ENCODE peak calls at places on chromosomes 1 and 21, in four cellular contexts. U is HepG2, L is K562, A is GM12878. R is an unnamed sample.

GRCh38 chr1:20494609-20495311 is 8.8 kb upstream of the CAMK2N1 start:
- DNase-seq in L (no peak), U (no peak), A (no peak), R (no peak)

GRCh38 chr21:42236014-42236413 is 17.1 kb downstream of the ABCG1 start:
- DNase-seq in U (no peak), L (no peak), A (no peak), R (no peak)

GRCh38 chr1:50268049-50268448 is 155.2 kb downstream of the DMRTA2 start:
- DNase-seq in A (no peak), U (peak), L (no peak), R (peak)

GRCh38 chr1:56374026-56374974 is 205.1 kb downstream of the PLPP3 start:
- DNase-seq in A (no peak), U (no peak), L (no peak), R (no peak)

GRCh38 chr1:224198572-224198971 is 15.5 kb downstream of the DEGS1 start:
- DNase-seq in L (no peak), A (no peak), U (no peak), R (no peak)

GRCh38 chr1:200445213-200445612 is 35.4 kb upstream of the ZNF281 start:
- DNase-seq in A (no peak), U (no peak), L (no peak), R (no peak)

GRCh38 chr1:33876970-33877680 is 13.2 kb downstream of the HMGB4 start:
- DNase-seq in L (no peak), U (no peak), A (no peak), R (no peak)

GRCh38 chr1:51444096-51444495 is 75.0 kb downstream of the EPS15 start:
- DNase-seq in A (no peak), U (no peak), L (no peak), R (no peak)

GRCh38 chr1:236753554-236753953 is 41.5 kb upstream of the MTR start:
- DNase-seq in A (no peak), L (peak), U (peak), R (peak)
- TF ChIP-seq SP1 in A (no peak), L (no peak), U (no peak), R (no peak)

GRCh38 chr1:3213730-3214129 is 144.7 kb downstream of the PRDM16 start:
- DNase-seq in L (no peak), U (no peak), A (no peak), R (no peak)

GRCh38 chr1:3217887-3218679 is 149.1 kb downstream of the PRDM16 start:
- DNase-seq in A (no peak), U (no peak), L (no peak), R (no peak)

GRCh38 chr1:3217096-3217724 is 148.2 kb downstream of the PRDM16 start:
- DNase-seq in A (no peak), L (no peak), U (no peak), R (no peak)

GRCh38 chr1:3212453-3213230 is 143.6 kb downstream of the PRDM16 start:
- DNase-seq in A (no peak), U (no peak), L (no peak), R (no peak)

GRCh38 chr1:3215198-3216045 is 146.4 kb downstream of the PRDM16 start:
- DNase-seq in U (no peak), L (no peak), A (no peak), R (no peak)
- TF ChIP-seq BHLHE40 in U (no peak), L (no peak), A (no peak), R (no peak)

GRCh38 chr1:101247404-101248287 is 10.8 kb downstream of the S1PR1 start:
- DNase-seq in U (no peak), L (no peak), A (peak), R (no peak)

GRCh38 chr1:101251504-101251903 is 14.7 kb downstream of the S1PR1 start:
- DNase-seq in A (no peak), L (no peak), U (no peak), R (no peak)

GRCh38 chr1:101253976-101254660 is 17.3 kb downstream of the S1PR1 start:
- DNase-seq in A (no peak), L (no peak), U (no peak), R (peak)

GRCh38 chr1:101250656-101251272 is 13.9 kb downstream of the S1PR1 start:
- DNase-seq in A (no peak), U (no peak), L (no peak), R (no peak)

GRCh38 chr1:101250219-101250618 is 13.4 kb downstream of the S1PR1 start:
- DNase-seq in A (no peak), U (no peak), L (no peak), R (no peak)
- TF ChIP-seq SP1 in A (no peak), U (no peak), L (no peak), R (no peak)

DNA sequence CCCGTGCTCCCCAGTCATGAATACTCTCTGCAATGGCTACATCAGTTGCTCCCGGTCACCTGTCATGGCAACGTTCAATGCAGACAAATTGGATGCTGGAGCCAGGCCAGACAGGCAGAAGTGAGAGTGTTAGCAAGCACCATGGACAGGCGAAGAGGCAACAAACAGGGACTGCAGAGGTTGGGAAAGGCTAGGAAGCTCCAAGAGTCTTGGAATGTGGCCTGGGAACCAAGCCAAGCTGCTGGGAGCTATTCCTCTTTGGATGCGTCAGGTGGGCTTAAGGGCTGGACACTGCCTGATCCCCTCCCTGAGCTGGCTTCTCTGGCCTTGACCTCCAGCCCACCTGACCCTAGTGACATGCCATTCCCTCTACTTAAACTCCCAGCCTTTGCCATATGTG is 102.9 kb downstream of the ACTL8 start:
- DNase-seq in A (no peak), U (no peak), L (no peak), R (no peak)
- TF ChIP-seq BHLHE40 in A (no peak), U (no peak), L (no peak), R (no peak)

DNA sequence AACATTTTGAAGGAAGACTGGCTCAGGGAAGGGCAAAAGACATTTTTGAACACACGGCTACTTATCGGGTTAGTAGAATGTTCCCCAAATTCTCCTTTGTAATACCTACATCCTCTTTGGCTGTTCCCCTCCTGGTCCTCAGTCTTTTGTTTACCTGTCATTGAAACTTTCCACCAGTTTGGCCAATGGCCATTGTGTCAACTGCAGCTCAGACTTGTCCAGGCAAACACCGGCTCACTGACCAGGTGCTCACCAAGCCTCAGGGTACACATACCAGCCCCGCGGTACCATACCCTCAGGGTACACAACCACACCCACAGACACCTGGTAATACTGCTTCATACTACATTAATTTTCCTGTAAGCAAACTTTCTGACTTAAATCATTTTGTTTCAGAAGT is 84.8 kb upstream of the ZNF648 start:
- DNase-seq in U (no peak), L (no peak), A (no peak), R (no peak)
- TF ChIP-seq SP1 in U (no peak), L (no peak), A (no peak), R (no peak)

DNA sequence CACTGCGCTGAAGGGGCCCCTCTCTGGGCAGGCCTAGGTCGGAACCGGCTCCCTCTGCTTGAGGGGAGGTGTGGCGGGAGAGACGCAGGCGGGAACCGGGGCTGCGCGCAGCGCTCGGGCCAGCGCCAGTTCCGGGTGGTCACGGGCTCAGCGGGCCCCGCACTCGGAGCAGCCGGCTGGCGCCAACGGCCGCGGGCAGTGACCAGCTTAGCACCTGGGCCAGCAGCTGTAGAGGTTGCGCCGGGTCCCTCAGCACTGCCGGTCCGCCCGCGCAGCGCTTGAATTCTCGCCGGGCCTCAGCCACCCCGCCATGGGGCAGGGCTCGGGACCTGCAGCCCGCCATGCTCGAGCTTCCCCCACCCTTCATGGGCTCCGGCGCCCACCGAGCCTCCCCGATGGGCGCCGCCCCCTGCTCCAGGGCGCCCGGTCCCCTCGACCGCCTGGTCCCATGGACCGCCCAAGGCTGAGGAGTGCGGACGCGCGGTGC is 254.6 kb downstream of the COL11A1 start:
- DNase-seq in L (no peak), A (no peak), U (no peak), R (no peak)
- TF ChIP-seq BHLHE40 in L (no peak), A (no peak), U (no peak), R (no peak)

GRCh38 chr1:159854693-159855192 is 7.7 kb downstream of the VSIG8 start:
- DNase-seq in L (no peak), A (no peak), U (peak), R (peak)

GRCh38 chr1:159855709-159856108 is 6.7 kb downstream of the VSIG8 start:
- DNase-seq in A (no peak), L (no peak), U (no peak), R (no peak)

GRCh38 chr1:159853417-159853816 is 9.0 kb downstream of the VSIG8 start:
- DNase-seq in L (no peak), U (no peak), A (no peak), R (no peak)

GRCh38 chr1:159856576-159856975 is 5.9 kb downstream of the VSIG8 start:
- DNase-seq in U (no peak), A (no peak), L (no peak), R (no peak)

GRCh38 chr1:159854101-159854692 is 8.3 kb downstream of the VSIG8 start:
- DNase-seq in A (no peak), L (no peak), U (no peak), R (peak)
- TF ChIP-seq SP1 in A (no peak), L (no peak), U (no peak), R (no peak)

DNA sequence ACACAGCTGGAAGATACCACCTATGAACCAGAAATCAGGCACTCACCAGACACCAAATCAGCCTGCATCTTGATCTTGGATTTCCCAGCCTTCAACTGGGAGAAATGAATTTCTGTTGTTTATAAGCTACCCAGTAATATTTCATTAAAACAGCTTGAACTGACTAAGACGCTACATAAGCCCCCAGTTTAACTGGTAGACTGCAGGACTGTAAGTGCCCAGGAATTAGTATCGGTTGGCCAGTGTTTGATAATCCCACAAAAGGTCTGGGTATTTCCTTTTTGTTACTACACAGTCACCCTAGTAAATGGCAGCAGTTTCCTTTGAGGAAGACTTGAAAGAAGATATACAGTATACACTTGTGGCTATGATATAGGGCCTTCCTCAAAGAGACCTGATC is 7.3 kb upstream of the SLC35D1 start:
- DNase-seq in L (no peak), U (no peak), A (no peak), R (no peak)
- TF ChIP-seq BHLHE40 in L (no peak), U (no peak), A (no peak), R (no peak)

DNA sequence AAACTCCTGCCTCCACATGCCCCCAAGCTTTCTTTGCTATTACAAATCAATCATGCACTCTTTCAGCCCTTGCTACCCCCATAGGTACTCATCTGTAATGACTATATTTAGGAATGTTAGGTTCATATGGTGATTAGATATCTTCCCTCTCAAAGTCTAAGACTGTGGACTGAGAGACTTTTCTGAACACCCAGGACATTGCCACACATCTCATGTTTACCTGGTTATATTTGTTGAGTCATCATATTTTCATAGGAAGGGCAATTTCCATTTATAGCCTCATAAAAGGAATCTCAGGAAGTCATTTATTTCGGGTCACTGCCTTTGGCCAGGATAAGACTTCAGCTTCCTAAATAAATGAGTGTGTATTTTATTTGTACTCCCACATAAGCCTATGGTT is 81.5 kb upstream of the LPGAT1 start:
- DNase-seq in A (no peak), L (no peak), U (no peak), R (no peak)
- TF ChIP-seq SP1 in A (no peak), L (no peak), U (no peak), R (no peak)